ENCODE peak calls at places on chromosomes 11 and 22, in six cellular contexts. K is IMR-90, M is H9, R is H1, N is mesenchymal stem cell, H is trophoblast cell. V is an unnamed sample.

GRCh38 chr11:75325713-75326438 is 25.6 kb downstream of the ARRB1 start:
- DNase-seq in M (no peak), N (peak), H (no peak), R (no peak), K (peak), V (no peak)

GRCh38 chr22:50169774-50170341 is 673 bp upstream of the PANX2 start:
- DNase-seq in R (no peak), M (no peak), H (peak), K (no peak), N (no peak), V (no peak)

GRCh38 chr11:2612884-2613571 is 86.8 kb downstream of the KCNQ1OT1 start:
- DNase-seq in H (peak), N (peak), R (no peak), K (peak), M (no peak), V (no peak)

GRCh38 chr22:29205598-29206371 is at the start of gene EMID1:
- DNase-seq in R (peak), H (peak), N (peak), K (peak), M (peak), V (peak)

GRCh38 chr11:2554338-2555240 is 109.8 kb downstream of the KCNQ1 start:
- DNase-seq in K (no peak), M (no peak), R (no peak), H (no peak), N (no peak), V (no peak)

GRCh38 chr22:44486538-44486937 is 11.5 kb downstream of the RTL6 start:
- DNase-seq in N (peak), M (no peak), R (no peak), H (peak), K (peak), V (no peak)

GRCh38 chr11:95512177-95512576 is 277.4 kb downstream of the FAM76B start:
- DNase-seq in R (no peak), H (no peak), N (peak), K (peak), M (no peak), V (no peak)

GRCh38 chr11:69326622-69327219 is 32.8 kb downstream of the MYEOV start:
- DNase-seq in N (no peak), M (peak), K (no peak), R (peak), H (no peak), V (no peak)

GRCh38 chr11:9858218-9858617 is 194.3 kb downstream of the SWAP70 start:
- DNase-seq in N (no peak), H (no peak), K (no peak), M (no peak), R (no peak), V (no peak)

GRCh38 chr11:10405858-10406592 is 49.0 kb upstream of the AMPD3 start:
- DNase-seq in H (peak), M (peak), R (no peak), K (peak), N (peak), V (peak)

GRCh38 chr11:69352715-69353325 is 58.9 kb downstream of the MYEOV start:
- DNase-seq in K (peak), M (no peak), H (peak), R (peak), N (peak), V (no peak)

GRCh38 chr11:119990306-119991021 is 147.4 kb downstream of the TRIM29 start:
- DNase-seq in R (no peak), K (no peak), M (no peak), H (no peak), N (no peak), V (no peak)

GRCh38 chr11:70112017-70112434 is 33.9 kb downstream of the ANO1 start:
- DNase-seq in N (peak), M (no peak), H (peak), R (no peak), K (no peak), V (no peak)

GRCh38 chr11:10916674-10917073 is 58.8 kb upstream of the ZBED5 start:
- DNase-seq in N (no peak), R (no peak), H (no peak), K (no peak), M (no peak), V (no peak)

GRCh38 chr22:43159484-43160178 is 8.3 kb downstream of the TSPO start:
- DNase-seq in K (no peak), N (peak), H (no peak), R (peak), M (peak), V (no peak)

GRCh38 chr22:50059185-50059880 is 1.2 kb upstream of the TTLL8 start:
- DNase-seq in R (no peak), K (peak), M (peak), H (no peak), N (peak), V (peak)

GRCh38 chr11:69950120-69950519 is 128.0 kb upstream of the ANO1 start:
- DNase-seq in M (peak), N (no peak), K (peak), H (peak), R (peak), V (no peak)

GRCh38 chr11:101436511-101437142 is 147.2 kb downstream of the TRPC6 start:
- DNase-seq in H (peak), K (peak), M (peak), R (peak), N (peak), V (peak)

GRCh38 chr11:73939096-73939495 is 11.7 kb upstream of the DNAJB13 start:
- DNase-seq in N (no peak), R (no peak), H (peak), K (no peak), M (no peak), V (no peak)

GRCh38 chr11:62724171-62724570 is 3.1 kb downstream of the HNRNPUL2 start:
- DNase-seq in M (no peak), N (no peak), K (no peak), H (no peak), R (no peak), V (no peak)

GRCh38 chr22:50697667-50698506 is 25.3 kb downstream of the SHANK3 start:
- DNase-seq in N (no peak), R (no peak), M (no peak), H (no peak), K (no peak), V (no peak)

GRCh38 chr11:20894296-20894695 is 224.9 kb downstream of the NELL1 start:
- DNase-seq in N (no peak), H (no peak), M (no peak), K (no peak), R (no peak), V (no peak)

GRCh38 chr11:78660451-78660850 is 85.8 kb upstream of the NARS2 start:
- DNase-seq in N (no peak), M (peak), K (no peak), H (no peak), R (peak), V (no peak)

GRCh38 chr22:38766076-38766777 is 10.4 kb upstream of the SUN2 start:
- DNase-seq in M (peak), R (peak), H (peak), N (peak), K (peak), V (no peak)

GRCh38 chr11:123531325-123531724 is 101.3 kb downstream of the GRAMD1B start:
- DNase-seq in R (no peak), M (no peak), N (no peak), H (peak), K (no peak), V (no peak)

GRCh38 chr22:49047461-49047860 is 780.2 kb downstream of the BRD1 start:
- DNase-seq in N (no peak), R (no peak), K (peak), H (no peak), M (no peak), V (no peak)

GRCh38 chr11:102415252-102415916 is 37.2 kb downstream of the TMEM123 start:
- DNase-seq in H (no peak), K (no peak), R (no peak), M (no peak), N (no peak), V (no peak)

GRCh38 chr11:111406091-111406490 is 27.0 kb upstream of the POU2AF1 start:
- DNase-seq in H (no peak), R (no peak), N (no peak), M (no peak), K (no peak), V (no peak)

GRCh38 chr11:62544521-62545436 is 1.8 kb downstream of the AHNAK start:
- DNase-seq in M (no peak), N (peak), H (peak), K (no peak), R (no peak), V (no peak)

GRCh38 chr11:43130616-43131015 is 181.2 kb upstream of the API5 start:
- DNase-seq in K (no peak), N (no peak), H (peak), M (peak), R (no peak), V (peak)

GRCh38 chr11:78336877-78337553 is 80.6 kb downstream of the GAB2 start:
- DNase-seq in R (no peak), H (peak), K (no peak), N (no peak), M (no peak), V (no peak)

GRCh38 chr22:19060356-19061009 is 61.7 kb downstream of the DGCR2 start:
- DNase-seq in M (no peak), R (no peak), N (peak), H (no peak), K (peak), V (no peak)
- H3K4me2 ChIP-seq in M (no peak), R (no peak), N (no peak), H (no peak), K (no peak), V (no peak)

GRCh38 chr11:58292017-58292416 is 24.0 kb upstream of the OR10W1 start:
- DNase-seq in K (no peak), N (no peak), M (no peak), R (no peak), H (no peak), V (no peak)
- H3K14ac ChIP-seq in K (no peak), N (no peak), M (no peak), R (no peak), H (no peak), V (no peak)

DNA sequence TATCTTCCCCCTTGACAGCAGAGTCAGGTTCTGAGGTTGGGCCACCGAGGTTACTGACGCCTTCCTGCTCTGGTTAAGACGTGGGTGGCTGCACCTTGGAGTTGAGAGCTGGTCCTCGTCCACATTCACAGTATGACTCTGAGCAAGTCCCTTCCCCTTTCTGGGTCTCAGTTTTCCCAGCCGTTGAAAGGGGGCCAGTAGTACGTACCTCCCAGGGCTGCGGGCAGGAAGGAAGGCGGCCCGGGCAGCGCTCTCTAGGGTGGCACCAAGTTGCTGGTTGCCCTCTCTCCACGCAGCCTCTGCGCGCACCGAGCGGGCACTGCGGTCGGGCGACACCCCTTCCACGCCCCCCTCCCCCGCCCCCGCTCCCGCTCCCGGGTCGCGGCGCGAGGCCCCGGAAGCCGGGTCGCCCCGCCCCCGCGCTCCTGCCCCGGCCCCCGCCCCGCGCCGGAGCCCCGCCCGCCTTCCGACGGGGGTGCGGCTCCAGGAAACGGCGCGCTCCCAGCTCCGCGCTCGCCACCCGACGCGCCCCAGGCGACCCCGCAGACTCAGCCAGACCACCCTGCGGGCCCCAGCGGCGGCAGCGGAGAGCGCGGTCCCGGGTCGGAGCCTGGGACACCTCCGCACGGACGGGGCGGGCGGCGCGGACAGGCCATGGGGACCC is at the start of gene EHBP1L1:
- DNase-seq in K (peak), H (peak), N (peak), M (no peak), R (no peak), V (no peak)
- H3K4me2 ChIP-seq in K (peak), H (peak), N (peak), M (peak), R (peak), V (peak)

DNA sequence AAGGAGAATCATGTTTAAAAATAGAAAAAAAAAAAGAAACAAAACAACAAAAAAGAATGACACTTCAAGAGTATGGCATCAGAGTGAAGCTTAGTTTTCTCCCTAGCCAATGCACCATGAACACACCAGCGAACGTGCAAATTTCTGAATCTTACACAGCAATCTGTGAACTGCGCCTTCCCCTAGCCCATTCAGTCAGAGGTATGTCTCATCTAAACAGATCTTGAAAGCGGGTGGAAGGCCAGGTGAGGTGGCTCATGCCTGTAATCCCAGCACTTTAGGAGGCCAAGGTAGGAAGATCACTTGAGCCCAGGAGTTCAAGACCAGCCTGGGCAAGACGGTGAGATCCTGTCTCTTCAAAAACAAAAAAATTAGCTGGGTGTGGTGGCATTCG is 113.1 kb downstream of the MICAL3 start:
- DNase-seq in R (no peak), H (peak), N (no peak), M (no peak), K (no peak), V (no peak)
- H3K14ac ChIP-seq in R (no peak), H (no peak), N (no peak), M (no peak), K (peak), V (no peak)

GRCh38 chr22:36465232-36466021 is 16.0 kb downstream of the TXN2 start:
- DNase-seq in R (no peak), M (no peak), N (peak), H (peak), K (peak), V (no peak)
- H3K4me2 ChIP-seq in R (no peak), M (no peak), N (no peak), H (no peak), K (peak), V (no peak)

GRCh38 chr11:35618497-35619029 is 303 bp downstream of the FJX1 start:
- DNase-seq in K (peak), H (peak), N (peak), M (no peak), R (no peak), V (peak)

GRCh38 chr11:35619030-35619753 is 932 bp downstream of the FJX1 start:
- DNase-seq in K (peak), R (peak), H (peak), N (peak), M (peak), V (peak)

GRCh38 chr11:35617316-35617686 is 959 bp upstream of the FJX1 start:
- DNase-seq in N (no peak), H (no peak), R (no peak), K (no peak), M (no peak), V (no peak)

GRCh38 chr11:35615911-35616900 is 2.1 kb upstream of the FJX1 start:
- DNase-seq in H (peak), N (peak), M (no peak), R (no peak), K (peak), V (peak)

GRCh38 chr11:35617687-35618496 is at the start of gene FJX1:
- DNase-seq in N (peak), K (peak), H (peak), M (peak), R (peak), V (peak)
- H3K14ac ChIP-seq in N (no peak), K (peak), H (peak), M (peak), R (no peak), V (peak)

GRCh38 chr11:44191322-44192014 is 96.0 kb downstream of the EXT2 start:
- DNase-seq in M (no peak), H (peak), R (no peak), K (no peak), N (no peak), V (peak)

GRCh38 chr11:44186531-44186930 is 91.1 kb downstream of the EXT2 start:
- DNase-seq in M (no peak), R (no peak), N (no peak), H (no peak), K (no peak), V (no peak)

GRCh38 chr11:44190883-44191230 is 95.4 kb downstream of the EXT2 start:
- DNase-seq in H (no peak), K (peak), R (no peak), M (peak), N (no peak), V (no peak)

GRCh38 chr11:44189986-44190882 is 94.8 kb downstream of the EXT2 start:
- DNase-seq in N (no peak), K (no peak), M (no peak), H (peak), R (no peak), V (no peak)

DNA sequence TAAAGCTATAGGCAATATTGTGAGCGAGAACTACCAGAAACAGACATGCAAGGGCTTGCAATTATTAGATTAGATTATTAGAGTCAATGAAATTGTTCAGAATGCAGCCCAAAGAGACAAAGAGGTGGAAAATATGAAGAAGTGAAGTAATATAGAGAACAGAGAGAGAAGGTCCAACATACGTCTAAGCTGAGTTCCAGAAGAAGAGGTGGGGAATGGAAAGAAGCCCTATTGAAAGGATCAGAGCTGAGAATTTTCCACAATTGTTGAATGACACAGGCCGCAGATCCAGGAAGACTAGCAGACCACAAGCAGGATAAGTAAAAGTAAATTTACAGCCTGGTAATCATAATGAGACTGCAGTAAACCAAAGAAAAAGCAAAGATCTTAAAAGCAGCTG is 93.2 kb downstream of the EXT2 start:
- DNase-seq in M (no peak), H (no peak), R (no peak), N (peak), K (peak), V (no peak)
- H3K4me2 ChIP-seq in M (no peak), H (no peak), R (no peak), N (no peak), K (no peak), V (no peak)

DNA sequence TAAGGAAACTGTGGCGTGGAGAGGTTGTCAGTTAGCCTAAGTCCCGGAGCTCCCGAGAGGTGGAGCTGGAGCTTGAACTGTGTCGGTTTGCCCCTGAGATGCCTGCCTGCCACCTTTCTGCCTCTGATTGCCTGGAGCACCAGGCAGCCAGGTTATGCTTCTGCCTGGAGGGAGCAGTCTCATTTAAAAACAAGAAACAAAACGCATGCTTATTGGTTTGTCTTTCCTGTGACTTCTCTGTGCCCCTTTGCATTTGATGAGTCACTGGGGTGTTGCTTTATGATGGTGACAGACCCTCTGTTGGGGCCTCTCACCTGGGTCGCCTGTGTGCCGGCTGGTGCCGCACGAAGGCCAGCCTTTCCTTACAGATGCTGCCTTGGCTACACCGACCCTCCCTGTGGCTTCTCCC is 12.2 kb downstream of the AP2A2 start:
- DNase-seq in H (peak), N (no peak), M (no peak), K (no peak), R (no peak), V (no peak)
- H3K14ac ChIP-seq in H (no peak), N (no peak), M (peak), K (no peak), R (no peak), V (no peak)

GRCh38 chr11:8326337-8326736 is 62.7 kb upstream of the LMO1 start:
- DNase-seq in K (no peak), N (no peak), M (no peak), R (no peak), H (no peak), V (no peak)

GRCh38 chr11:8328231-8328794 is 64.6 kb upstream of the LMO1 start:
- DNase-seq in N (no peak), M (no peak), H (no peak), R (no peak), K (no peak), V (no peak)

GRCh38 chr11:8329336-8329735 is 65.7 kb upstream of the LMO1 start:
- DNase-seq in R (no peak), K (no peak), N (no peak), H (no peak), M (no peak), V (no peak)

GRCh38 chr11:8328848-8329330 is 65.2 kb upstream of the LMO1 start:
- DNase-seq in M (peak), N (peak), K (peak), R (peak), H (peak), V (peak)

DNA sequence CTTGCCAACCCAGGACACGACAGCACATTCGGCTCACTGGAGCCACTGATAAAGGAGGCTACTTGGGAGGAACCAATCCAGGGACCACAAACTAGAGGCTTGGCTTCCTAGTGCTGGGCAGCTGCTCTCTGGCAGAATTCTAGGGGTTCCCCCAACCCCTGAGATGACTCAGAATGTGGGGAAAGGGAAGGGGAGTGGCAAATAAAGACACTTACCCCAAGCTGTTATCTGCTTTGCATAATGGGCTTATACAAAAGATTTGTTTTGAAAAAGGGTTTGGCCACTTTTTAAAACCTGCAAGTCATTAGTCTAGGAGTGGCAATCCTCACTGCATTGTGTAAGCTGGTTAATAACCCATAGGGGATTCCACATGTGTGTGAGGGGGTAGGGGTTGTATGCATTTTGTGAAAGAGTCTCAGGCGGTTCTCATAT is 64.1 kb upstream of the LMO1 start:
- DNase-seq in M (no peak), N (peak), R (no peak), H (peak), K (no peak), V (no peak)
- H3K4me2 ChIP-seq in M (no peak), N (no peak), R (no peak), H (no peak), K (no peak), V (no peak)

GRCh38 chr11:33663121-33663520 is 37.5 kb downstream of the C11orf91 start:
- DNase-seq in N (no peak), H (no peak), K (no peak), R (no peak), M (no peak), V (no peak)
- H3K14ac ChIP-seq in N (no peak), H (no peak), K (no peak), R (no peak), M (no peak), V (no peak)